ENCODE peak calls at places on chromosome 11, in six cellular contexts. T, X, B, I, R and Y are unnamed samples.

GRCh38 chr11:130489716-130490115 is 41.3 kb downstream of the ADAMTS15 start:
- DNase-seq in X (no peak), I (no peak), R (no peak), B (no peak), T (no peak), Y (no peak)

GRCh38 chr11:124889692-124890091 is 8.0 kb downstream of the ROBO4 start:
- DNase-seq in X (no peak), T (no peak), B (no peak), I (no peak), R (no peak), Y (no peak)

GRCh38 chr11:31641477-31642062 is 132.0 kb downstream of the ELP4 start:
- DNase-seq in X (peak), T (no peak), I (peak), R (peak), B (no peak), Y (no peak)

GRCh38 chr11:45658292-45658991 is 7.0 kb downstream of the CHST1 start:
- DNase-seq in T (peak), X (peak), R (peak), B (no peak), I (no peak), Y (peak)

GRCh38 chr11:77819921-77820564 is 479 bp downstream of the RSF1 start:
- DNase-seq in I (peak), T (peak), X (peak), B (peak), R (peak), Y (peak)

GRCh38 chr11:952406-953385 is 27.0 kb downstream of the AP2A2 start:
- DNase-seq in R (peak), X (no peak), B (no peak), I (no peak), T (no peak), Y (no peak)

GRCh38 chr11:127493330-127493729 is 492.8 kb upstream of the KIRREL3 start:
- DNase-seq in X (peak), B (no peak), I (peak), T (no peak), R (peak), Y (no peak)

GRCh38 chr11:78168539-78169477 is 19.6 kb downstream of the KCTD21 start:
- DNase-seq in T (peak), X (no peak), R (peak), B (no peak), I (no peak), Y (peak)

GRCh38 chr11:35303596-35304392 is 115.6 kb downstream of the SLC1A2 start:
- DNase-seq in R (peak), I (no peak), X (peak), B (no peak), T (peak), Y (peak)

GRCh38 chr11:119207300-119207570 is 1.1 kb downstream of the CBL start:
- DNase-seq in I (no peak), R (no peak), T (no peak), X (no peak), B (no peak), Y (no peak)

GRCh38 chr11:102226702-102227101 is 90.6 kb upstream of the BIRC3 start:
- DNase-seq in R (peak), T (no peak), I (no peak), X (peak), B (no peak), Y (no peak)

GRCh38 chr11:116778556-116778955 is 5.8 kb upstream of the BUD13 start:
- DNase-seq in T (no peak), I (no peak), X (no peak), B (no peak), R (peak), Y (no peak)

GRCh38 chr11:217704-218103 is 10.2 kb downstream of the RIC8A start:
- DNase-seq in I (no peak), T (peak), R (no peak), X (no peak), B (no peak), Y (no peak)

GRCh38 chr11:18749681-18750319 is 23.8 kb upstream of the IGSF22 start:
- DNase-seq in X (peak), R (peak), B (no peak), T (peak), I (no peak), Y (no peak)

GRCh38 chr11:17014321-17014773 is at the start of gene PLEKHA7:
- DNase-seq in T (no peak), I (peak), R (no peak), B (no peak), X (no peak), Y (no peak)

GRCh38 chr11:103536335-103536722 is 427.1 kb downstream of the DYNC2H1 start:
- DNase-seq in I (no peak), X (no peak), B (no peak), R (no peak), T (no peak), Y (no peak)

GRCh38 chr11:99505831-99506230 is 485.1 kb downstream of the CNTN5 start:
- DNase-seq in B (no peak), R (no peak), T (no peak), I (no peak), X (no peak), Y (no peak)

GRCh38 chr11:65555693-65556231 is 2.4 kb downstream of the LTBP3 start:
- DNase-seq in R (peak), T (peak), B (no peak), I (no peak), X (peak), Y (peak)

GRCh38 chr11:66996609-66997273 is 21.6 kb downstream of the C11orf86 start:
- DNase-seq in B (no peak), X (peak), I (no peak), R (peak), T (no peak), Y (peak)

GRCh38 chr11:4167292-4167691 is 72.7 kb downstream of the RRM1 start:
- DNase-seq in X (no peak), T (no peak), B (no peak), R (no peak), I (no peak), Y (no peak)

GRCh38 chr11:117385471-117385870 is 57.8 kb downstream of the CEP164 start:
- DNase-seq in T (no peak), R (no peak), X (no peak), I (no peak), B (no peak), Y (no peak)

GRCh38 chr11:27907534-27907933 is 200.4 kb downstream of the KIF18A start:
- DNase-seq in T (no peak), X (no peak), I (no peak), B (no peak), R (peak), Y (no peak)

GRCh38 chr11:11521306-11522002 is 100.4 kb downstream of the GALNT18 start:
- DNase-seq in I (no peak), B (no peak), T (no peak), X (no peak), R (no peak), Y (no peak)

GRCh38 chr11:36427079-36427478 is 83.0 kb downstream of the TRAF6 start:
- DNase-seq in X (no peak), B (no peak), I (no peak), R (no peak), T (no peak), Y (no peak)

GRCh38 chr11:17743808-17744119 is 9.2 kb downstream of the KCNC1 start:
- DNase-seq in R (peak), X (peak), T (no peak), I (no peak), B (no peak), Y (no peak)

GRCh38 chr11:70100791-70101190 is 22.7 kb downstream of the ANO1 start:
- DNase-seq in T (no peak), I (no peak), X (no peak), B (no peak), R (no peak), Y (no peak)

GRCh38 chr11:70381872-70382842 is 16.2 kb upstream of the CTTN start:
- DNase-seq in R (peak), X (peak), T (peak), I (no peak), B (no peak), Y (no peak)

GRCh38 chr11:100835854-100836253 is 148.8 kb downstream of the ARHGAP42 start:
- DNase-seq in X (no peak), I (no peak), T (no peak), R (no peak), B (no peak), Y (no peak)

GRCh38 chr11:100584201-100584600 is 102.9 kb upstream of the ARHGAP42 start:
- DNase-seq in I (no peak), B (no peak), T (no peak), R (no peak), X (no peak), Y (no peak)

GRCh38 chr11:2775083-2775625 is 75.4 kb upstream of the KCNQ1OT1 start:
- DNase-seq in R (no peak), B (no peak), X (no peak), T (peak), I (no peak), Y (peak)

GRCh38 chr11:67312187-67313021 is 9.1 kb downstream of the SSH3 start:
- DNase-seq in X (peak), R (no peak), I (no peak), T (peak), B (no peak), Y (no peak)